ENCODE peak calls at places on chromosomes 13 and 19, in six cellular contexts. F is fibroblast of villous mesenchyme, T is thyroid gland, E is astrocyte of the cerebellum, B is DND-41, Q is HFF-Myc. J is an unnamed sample.

GRCh38 chr19:39937094-39937493 is 2.7 kb upstream of the FCGBP start:
- DNase-seq in T (no peak), E (no peak), F (no peak), Q (no peak), B (no peak), J (no peak)

GRCh38 chr13:46866150-46866549 is 30.7 kb downstream of the HTR2A start:
- DNase-seq in T (peak), F (peak), Q (peak), E (no peak), B (peak), J (peak)

GRCh38 chr19:3958836-3959765 is 11.8 kb downstream of the DAPK3 start:
- DNase-seq in E (no peak), Q (no peak), T (no peak), B (no peak), F (no peak), J (no peak)

GRCh38 chr19:4609878-4610511 is 29.3 kb upstream of the TNFAIP8L1 start:
- DNase-seq in T (peak), E (no peak), Q (no peak), B (no peak), F (no peak), J (no peak)

GRCh38 chr13:49315756-49316481 is 68.2 kb downstream of the CDADC1 start:
- DNase-seq in Q (no peak), F (no peak), T (no peak), E (no peak), B (no peak), J (no peak)

GRCh38 chr13:81591528-81592220 is 1250.7 kb upstream of the SPRY2 start:
- DNase-seq in F (no peak), Q (no peak), T (peak), B (no peak), E (no peak), J (no peak)

GRCh38 chr19:29961311-29961710 is 19.3 kb downstream of the URI1 start:
- DNase-seq in E (no peak), Q (no peak), F (no peak), B (no peak), T (no peak), J (no peak)

GRCh38 chr13:49300716-49301589 is 53.2 kb downstream of the CDADC1 start:
- DNase-seq in E (peak), T (peak), Q (peak), F (peak), B (peak), J (peak)

GRCh38 chr13:100521912-100522490 is 66.6 kb downstream of the GGACT start:
- DNase-seq in T (no peak), E (no peak), Q (no peak), F (no peak), B (no peak), J (no peak)

GRCh38 chr13:32134241-32134801 is 102.7 kb downstream of the FRY start:
- DNase-seq in Q (no peak), B (no peak), T (no peak), F (no peak), E (no peak), J (no peak)

GRCh38 chr13:31119526-31119925 is 42.2 kb downstream of the HSPH1 start:
- DNase-seq in Q (no peak), E (no peak), B (no peak), T (no peak), F (no peak), J (no peak)

GRCh38 chr13:43405457-43405856 is 381.3 kb downstream of the ENOX1 start:
- DNase-seq in T (no peak), B (no peak), E (peak), F (peak), Q (peak), J (peak)

GRCh38 chr13:23793711-23794110 is 95.5 kb downstream of the MIPEP start:
- DNase-seq in B (no peak), T (no peak), F (no peak), E (no peak), Q (no peak), J (no peak)

GRCh38 chr13:98050041-98050466 is 92.8 kb upstream of the FARP1 start:
- DNase-seq in T (peak), B (no peak), Q (no peak), F (peak), E (no peak), J (no peak)

GRCh38 chr13:30872685-30873443 is 33.2 kb upstream of the MEDAG start:
- DNase-seq in Q (peak), B (no peak), E (peak), T (peak), F (peak), J (peak)

GRCh38 chr19:3404324-3405260 is 38.2 kb downstream of the NFIC start:
- DNase-seq in F (peak), E (peak), B (no peak), T (peak), Q (peak), J (peak)

GRCh38 chr13:41216160-41216559 is 21.8 kb upstream of the KBTBD7 start:
- DNase-seq in E (peak), T (no peak), B (no peak), Q (no peak), F (peak), J (peak)

GRCh38 chr13:24747248-24748151 is 16.5 kb upstream of the RNF17 start:
- DNase-seq in Q (no peak), E (no peak), T (no peak), B (no peak), F (peak), J (peak)

GRCh38 chr13:97114696-97115095 is 107.4 kb upstream of the MBNL2 start:
- DNase-seq in E (no peak), Q (no peak), B (no peak), T (no peak), F (no peak), J (no peak)

GRCh38 chr13:62084728-62085127 is 669.1 kb upstream of the PCDH20 start:
- DNase-seq in E (no peak), F (no peak), B (no peak), T (no peak), Q (no peak), J (no peak)

GRCh38 chr13:51636349-51636890 is 52.2 kb downstream of the WDFY2 start:
- DNase-seq in Q (no peak), F (no peak), T (no peak), B (no peak), E (no peak), J (peak)

GRCh38 chr13:80921556-80921955 is 580.6 kb upstream of the SPRY2 start:
- DNase-seq in B (no peak), F (no peak), T (no peak), Q (no peak), E (no peak), J (peak)

GRCh38 chr13:114124921-114125320 is 7.5 kb downstream of the RASA3 start:
- DNase-seq in B (peak), Q (no peak), F (peak), T (no peak), E (peak), J (peak)

GRCh38 chr19:42074513-42075363 is 1.2 kb upstream of the ZNF574 start:
- DNase-seq in Q (no peak), T (peak), F (no peak), E (no peak), B (peak), J (no peak)

GRCh38 chr13:109665781-109666249 is 120.6 kb downstream of the IRS2 start:
- DNase-seq in Q (no peak), T (no peak), F (no peak), E (no peak), B (no peak), J (no peak)

GRCh38 chr19:29872224-29872731 is 60.5 kb downstream of the CCNE1 start:
- DNase-seq in B (no peak), T (no peak), Q (no peak), E (no peak), F (no peak), J (peak)

GRCh38 chr19:28150129-28150528 is 1062.8 kb downstream of the UQCRFS1 start:
- DNase-seq in F (no peak), E (no peak), Q (no peak), T (no peak), B (no peak), J (no peak)

GRCh38 chr13:98372886-98373285 is 195.8 kb upstream of the RNF113B start:
- DNase-seq in E (peak), B (no peak), T (peak), Q (peak), F (peak), J (peak)

GRCh38 chr13:44212633-44213387 is 160.8 kb upstream of the SERP2 start:
- DNase-seq in B (no peak), F (peak), E (no peak), T (no peak), Q (no peak), J (peak)

GRCh38 chr13:51976423-51976822 is 34.8 kb downstream of the ATP7B start:
- DNase-seq in B (no peak), T (no peak), E (no peak), F (no peak), Q (no peak), J (no peak)

GRCh38 chr13:59513686-59514085 is 650.0 kb downstream of the DIAPH3 start:
- DNase-seq in Q (no peak), T (no peak), B (no peak), F (no peak), E (no peak), J (no peak)

GRCh38 chr19:2616741-2617392 is 85.6 kb downstream of the GNG7 start:
- DNase-seq in T (no peak), Q (no peak), B (peak), E (no peak), F (no peak), J (no peak)

GRCh38 chr13:80338781-80339577 is 1.9 kb downstream of the SPRY2 start:
- DNase-seq in F (peak), E (peak), T (peak), Q (no peak), B (peak), J (peak)

GRCh38 chr19:47768604-47769003 is 9.9 kb upstream of the SELENOW start:
- DNase-seq in F (no peak), T (no peak), E (no peak), Q (no peak), B (no peak), J (no peak)

GRCh38 chr19:40377876-40378385 is 12.1 kb downstream of the HIPK4 start:
- DNase-seq in Q (no peak), E (no peak), B (no peak), T (no peak), F (no peak), J (no peak)

GRCh38 chr13:106468948-106469590 is 66.4 kb downstream of the EFNB2 start:
- DNase-seq in Q (no peak), E (no peak), F (no peak), B (no peak), T (no peak), J (no peak)

GRCh38 chr13:106473174-106473573 is 62.3 kb downstream of the EFNB2 start:
- DNase-seq in F (no peak), Q (no peak), E (no peak), T (no peak), B (no peak), J (no peak)

GRCh38 chr13:106472621-106473020 is 62.8 kb downstream of the EFNB2 start:
- DNase-seq in Q (no peak), T (no peak), F (no peak), E (no peak), B (no peak), J (no peak)

GRCh38 chr13:106474906-106475305 is 60.6 kb downstream of the EFNB2 start:
- DNase-seq in B (no peak), F (no peak), Q (no peak), T (no peak), E (no peak), J (no peak)

DNA sequence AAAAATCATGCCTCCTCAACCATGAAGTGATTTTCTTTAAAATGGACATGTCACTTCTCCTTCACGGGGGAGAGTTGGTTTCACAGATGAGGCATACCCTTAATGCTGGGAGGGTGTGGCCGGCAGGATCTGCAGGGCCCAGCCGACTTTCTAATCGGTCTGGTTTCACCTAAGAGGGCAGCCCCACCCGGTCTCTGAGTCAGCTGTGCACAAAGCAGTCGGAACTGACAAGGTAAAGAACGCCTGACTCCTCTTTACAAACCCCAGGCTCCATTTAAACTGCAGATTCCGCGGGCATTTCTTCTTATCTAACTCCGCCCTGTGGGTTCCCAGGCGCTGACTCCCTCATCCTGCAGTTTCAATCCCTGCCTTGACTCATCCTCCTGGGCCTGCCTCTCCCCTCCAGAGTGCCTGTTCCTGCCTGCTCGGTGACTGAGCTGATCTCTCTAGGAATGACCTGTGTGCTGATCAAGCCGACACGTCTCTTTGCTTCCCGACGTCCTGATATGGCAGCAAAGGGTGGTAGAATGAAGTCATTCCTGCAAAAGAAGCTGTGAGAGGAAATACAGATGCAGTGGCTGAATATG is 63.4 kb downstream of the EFNB2 start:
- DNase-seq in F (peak), E (peak), Q (peak), B (no peak), T (peak), J (peak)
- H3K4me3 ChIP-seq in F (peak), E (peak), Q (no peak), B (no peak), T (no peak), J (peak)

DNA sequence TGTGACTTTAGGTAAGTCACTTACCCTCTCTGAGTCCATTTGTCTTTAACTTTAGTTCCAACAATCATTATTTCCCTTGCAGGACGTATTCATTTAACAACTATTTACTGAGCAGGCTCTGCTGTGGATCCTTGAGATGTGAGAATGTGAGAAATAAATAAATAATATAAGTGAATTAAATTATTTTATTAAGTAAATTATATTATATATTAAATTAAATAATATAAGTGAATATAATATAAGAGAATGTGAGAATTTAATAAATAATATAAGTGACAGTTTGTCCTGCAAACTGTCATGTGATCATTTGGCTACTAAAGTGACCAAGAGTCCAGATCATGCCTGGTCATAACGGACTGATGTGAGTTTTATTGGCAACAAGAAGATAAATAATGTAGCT is 598 bp downstream of the OR2Z1 start:
- DNase-seq in B (no peak), E (no peak), F (no peak), Q (no peak), T (no peak), J (no peak)
- TF ChIP-seq CTCF in B (no peak), E (no peak), F (no peak), Q (no peak), T (no peak), J (no peak)

GRCh38 chr19:36331353-36332228 is 47.4 kb downstream of the ZFP14 start:
- DNase-seq in B (no peak), T (peak), F (peak), Q (peak), E (peak), J (peak)

GRCh38 chr19:36330226-36330625 is 48.8 kb downstream of the ZFP14 start:
- DNase-seq in Q (no peak), E (no peak), B (no peak), F (no peak), T (no peak), J (no peak)
- H3K4me3 ChIP-seq in Q (peak), E (no peak), B (no peak), F (no peak), T (no peak), J (no peak)

GRCh38 chr19:11995174-11995573 is 30.3 kb downstream of the ZNF763 start:
- DNase-seq in B (peak), F (peak), T (no peak), E (no peak), Q (no peak), J (peak)

GRCh38 chr19:12000152-12000981 is 35.1 kb downstream of the ZNF433 start:
- DNase-seq in E (peak), B (no peak), Q (no peak), F (no peak), T (no peak), J (peak)
- TF ChIP-seq CTCF in E (no peak), B (no peak), Q (no peak), F (no peak), T (no peak), J (no peak)

GRCh38 chr19:14494910-14495677 is 833 bp downstream of the GIPC1 start:
- DNase-seq in Q (no peak), B (no peak), T (no peak), E (no peak), F (no peak), J (no peak)

GRCh38 chr19:14496029-14496848 is at the start of gene GIPC1:
- DNase-seq in F (peak), T (peak), B (peak), E (peak), Q (peak), J (peak)

GRCh38 chr19:14495678-14496028 is 274 bp downstream of the GIPC1 start:
- DNase-seq in E (no peak), T (no peak), B (no peak), F (no peak), Q (no peak), J (no peak)

GRCh38 chr19:14492756-14493337 is 3.1 kb downstream of the GIPC1 start:
- DNase-seq in B (no peak), E (no peak), Q (no peak), T (no peak), F (no peak), J (no peak)

DNA sequence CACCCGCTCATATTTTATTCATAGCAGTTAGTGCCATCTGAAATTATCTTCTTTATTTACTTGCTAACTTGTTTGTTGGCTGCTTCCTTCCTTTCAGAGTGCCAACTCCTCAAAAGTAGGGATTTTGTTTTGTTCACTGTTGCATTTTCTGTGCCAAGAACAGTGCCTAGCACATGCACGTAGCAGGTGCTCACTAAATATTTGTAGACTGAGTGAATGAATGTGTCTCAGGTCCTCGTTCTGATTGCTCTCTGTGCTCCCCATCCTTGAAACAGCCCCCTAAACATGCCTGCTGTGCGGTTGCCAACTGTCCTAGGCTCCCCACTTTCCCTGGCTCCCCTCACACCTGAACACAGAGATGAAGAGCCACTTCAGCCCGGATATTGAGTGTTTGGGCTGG is 1.5 kb downstream of the GIPC1 start:
- DNase-seq in B (no peak), Q (no peak), E (no peak), F (no peak), T (no peak), J (no peak)
- H3K4me3 ChIP-seq in B (peak), Q (peak), E (peak), F (peak), T (no peak), J (peak)

GRCh38 chr19:49589391-49589790 is 1.6 kb upstream of the PRR12 start:
- DNase-seq in B (no peak), E (no peak), F (no peak), T (no peak), Q (no peak), J (peak)

GRCh38 chr19:49588370-49589122 is 2.4 kb upstream of the PRR12 start:
- DNase-seq in T (no peak), F (no peak), Q (no peak), B (no peak), E (no peak), J (no peak)

GRCh38 chr19:49590971-49591730 is at the start of gene PRR12:
- DNase-seq in T (peak), F (peak), E (peak), Q (no peak), B (peak), J (peak)

GRCh38 chr19:49591731-49592485 is 926 bp downstream of the PRR12 start:
- DNase-seq in B (peak), E (no peak), F (peak), Q (no peak), T (peak), J (peak)

DNA sequence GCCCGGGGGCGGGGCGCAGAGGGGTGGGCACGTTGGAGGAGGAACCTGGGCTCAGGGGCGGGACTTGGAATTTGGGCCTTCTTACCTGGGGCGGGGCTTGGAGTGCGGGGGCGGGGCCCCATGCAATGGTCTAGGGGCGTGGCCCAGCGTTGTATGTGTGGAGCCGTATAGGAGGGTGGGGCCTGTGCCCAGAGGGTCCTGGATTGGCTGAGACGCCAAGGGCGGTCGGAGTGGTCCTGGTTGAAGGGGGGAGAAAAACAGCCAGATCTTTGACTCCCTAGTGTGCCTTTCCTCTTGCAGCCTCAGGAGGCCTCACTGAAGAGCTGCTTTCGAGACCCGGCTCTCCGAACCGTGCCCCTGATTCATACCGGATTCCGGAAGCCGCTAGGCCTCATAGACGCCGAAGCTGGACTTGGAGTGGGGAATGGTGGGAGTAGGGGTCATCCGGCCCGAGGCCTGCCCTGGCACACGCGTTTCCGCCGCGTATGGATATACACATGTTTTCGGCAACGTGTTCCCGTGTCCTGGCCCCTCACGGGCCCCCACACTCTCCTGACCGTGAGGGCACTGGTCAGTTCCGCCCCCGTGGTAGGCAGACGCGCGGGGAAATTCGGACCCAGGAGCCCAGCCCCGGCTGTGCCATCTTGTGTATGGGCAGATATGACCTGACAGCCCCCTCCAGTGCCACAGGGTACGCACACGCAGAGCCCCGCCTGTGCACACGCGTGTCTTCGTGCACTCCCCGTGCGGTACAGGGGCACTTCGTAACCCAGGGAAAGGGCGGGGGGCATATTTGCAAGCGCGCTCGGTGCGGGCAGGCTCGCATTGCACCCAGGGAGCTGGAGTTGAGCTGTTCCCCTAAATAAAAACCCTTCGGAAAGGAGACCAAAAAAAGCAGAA is 661 bp upstream of the PRR12 start:
- DNase-seq in F (peak), Q (peak), B (peak), E (peak), T (peak), J (peak)
- TF ChIP-seq CTCF in F (no peak), Q (no peak), B (peak), E (no peak), T (no peak), J (peak)

GRCh38 chr19:49339364-49340068 is 4.3 kb downstream of the CD37 start:
- DNase-seq in Q (peak), T (peak), F (peak), B (no peak), E (no peak), J (peak)
- H3K4me3 ChIP-seq in Q (no peak), T (no peak), F (peak), B (no peak), E (peak), J (peak)